ENCODE peak calls at places on chromosomes 6 and 20, in seven cellular contexts. W, O, G, Z, K, R and Y are unnamed samples.

GRCh38 chr6:50602191-50602810 is 111.0 kb upstream of the TFAP2D start:
- DNase-seq in W (peak; percentile 51), O (peak; percentile 33), G (no peak), Z (no peak), K (peak; percentile 12), R (peak; percentile 61), Y (no peak)

GRCh38 chr6:166556871-166557322 is 29.6 kb downstream of the RAMACL start:
- DNase-seq in W (peak; percentile 92), O (peak; percentile 91), G (peak; percentile 90), Z (peak; percentile 94), K (no peak), R (no peak), Y (peak; percentile 93)

GRCh38 chr20:4247261-4247660 is 231.9 kb upstream of the RNF24 start:
- DNase-seq in W (no peak), O (no peak), G (no peak), Z (no peak), K (no peak), R (no peak), Y (no peak)

GRCh38 chr20:32743237-32744112 is at the start of gene COMMD7:
- DNase-seq in W (peak; percentile 51), O (peak; percentile 38), G (peak; percentile 64), Z (peak; percentile 70), K (peak; percentile 41), R (peak; percentile 81), Y (peak; percentile 88)

GRCh38 chr6:26157150-26157837 is 70.1 kb downstream of the HFE start:
- DNase-seq in W (no peak), O (no peak), G (peak; percentile 66), Z (peak; percentile 73), K (peak; percentile 94), R (peak; percentile 86), Y (peak; percentile 72)

GRCh38 chr6:107869871-107870270 is 45.8 kb upstream of the SCML4 start:
- DNase-seq in W (no peak), O (no peak), G (no peak), Z (no peak), K (peak; percentile 51), R (no peak), Y (no peak)

GRCh38 chr6:43267619-43268347 is 24.5 kb downstream of the TTBK1 start:
- DNase-seq in W (no peak), O (no peak), G (no peak), Z (no peak), K (no peak), R (peak; percentile 52), Y (no peak)

GRCh38 chr6:150142657-150143501 is at the start of gene PPP1R14C:
- DNase-seq in W (no peak), O (no peak), G (peak; percentile 46), Z (no peak), K (peak; percentile 41), R (peak; percentile 85), Y (peak; percentile 16)

GRCh38 chr6:152816055-152816454 is 65.5 kb downstream of the VIP start:
- DNase-seq in W (no peak), O (no peak), G (no peak), Z (no peak), K (no peak), R (no peak), Y (no peak)

GRCh38 chr20:62426678-62427077 is 661 bp downstream of the RBBP8NL start:
- DNase-seq in W (no peak), O (no peak), G (no peak), Z (peak; percentile 65), K (peak; percentile 62), R (peak; percentile 73), Y (peak; percentile 74)

GRCh38 chr6:2977799-2978558 is 6.6 kb upstream of the SERPINB6 start:
- DNase-seq in W (no peak), O (no peak), G (no peak), Z (no peak), K (no peak), R (no peak), Y (no peak)

GRCh38 chr6:114100421-114100820 is 129.5 kb upstream of the HDAC2 start:
- DNase-seq in W (peak; percentile 26), O (peak; percentile 19), G (no peak), Z (no peak), K (no peak), R (no peak), Y (no peak)

GRCh38 chr6:12148317-12148801 is 136.2 kb downstream of the HIVEP1 start:
- DNase-seq in W (peak; percentile 20), O (peak; percentile 74), G (no peak), Z (no peak), K (no peak), R (no peak), Y (no peak)

GRCh38 chr6:74467533-74468215 is 738.2 kb downstream of the COL12A1 start:
- DNase-seq in W (peak; percentile 43), O (peak; percentile 2), G (no peak), Z (no peak), K (no peak), R (no peak), Y (no peak)

GRCh38 chr6:34196833-34197195 is 39.9 kb upstream of the HMGA1 start:
- DNase-seq in W (no peak), O (no peak), G (no peak), Z (no peak), K (no peak), R (no peak), Y (no peak)

GRCh38 chr6:34200340-34200971 is 36.2 kb upstream of the HMGA1 start:
- DNase-seq in W (peak; percentile 15), O (no peak), G (no peak), Z (no peak), K (no peak), R (no peak), Y (no peak)

GRCh38 chr6:34194770-34195169 is 41.9 kb upstream of the HMGA1 start:
- DNase-seq in W (no peak), O (no peak), G (no peak), Z (no peak), K (no peak), R (no peak), Y (no peak)

GRCh38 chr6:34196116-34196832 is 40.4 kb upstream of the HMGA1 start:
- DNase-seq in W (peak; percentile 69), O (peak; percentile 60), G (peak; percentile 83), Z (peak; percentile 85), K (peak; percentile 91), R (peak; percentile 73), Y (peak; percentile 93)

DNA sequence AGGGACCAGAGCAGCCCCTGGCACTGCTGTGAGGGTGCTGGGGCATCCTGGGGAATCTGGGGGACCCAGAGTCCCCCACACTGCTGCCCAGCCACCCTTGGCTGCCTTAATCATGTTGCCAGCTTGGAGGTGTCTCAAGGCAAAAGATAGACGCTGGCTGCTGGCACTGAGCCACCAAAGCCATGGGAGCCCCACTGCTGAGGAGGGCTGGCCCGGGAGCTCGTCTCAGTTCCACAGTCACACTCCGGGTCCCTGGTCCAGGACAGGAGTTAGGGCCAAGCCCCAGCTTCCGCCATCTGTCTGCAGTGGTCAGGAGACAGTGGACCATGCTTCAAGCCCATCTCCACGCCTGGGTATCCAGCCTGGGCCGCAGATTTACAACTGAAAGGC is 41.0 kb upstream of the HMGA1 start:
- DNase-seq in W (no peak), O (no peak), G (no peak), Z (no peak), K (no peak), R (no peak), Y (no peak)
- H3K4me3 ChIP-seq in W (no peak overlapping the region), O (no peak overlapping the region), G (no peak overlapping the region), Z (peak overlapping the region; percentile 53), K (peak overlapping the region; percentile 19), R (no peak overlapping the region), Y (no peak overlapping the region)

GRCh38 chr20:15487030-15487429 is 1086.2 kb downstream of the KIF16B start:
- DNase-seq in W (no peak), O (no peak), G (no peak), Z (no peak), K (no peak), R (no peak), Y (no peak)

GRCh38 chr20:15476781-15477180 is 1096.5 kb downstream of the KIF16B start:
- DNase-seq in W (no peak), O (no peak), G (no peak), Z (no peak), K (no peak), R (no peak), Y (no peak)

GRCh38 chr20:15487682-15488081 is 1085.6 kb downstream of the KIF16B start:
- DNase-seq in W (no peak), O (no peak), G (no peak), Z (no peak), K (no peak), R (no peak), Y (no peak)

GRCh38 chr20:15482525-15482924 is 1090.7 kb downstream of the KIF16B start:
- DNase-seq in W (no peak), O (no peak), G (no peak), Z (no peak), K (no peak), R (no peak), Y (no peak)
- TF ChIP-seq CTCF in W (no peak), O (no peak), G (no peak), Z (no peak), K (no peak), R (no peak), Y (no peak)

DNA sequence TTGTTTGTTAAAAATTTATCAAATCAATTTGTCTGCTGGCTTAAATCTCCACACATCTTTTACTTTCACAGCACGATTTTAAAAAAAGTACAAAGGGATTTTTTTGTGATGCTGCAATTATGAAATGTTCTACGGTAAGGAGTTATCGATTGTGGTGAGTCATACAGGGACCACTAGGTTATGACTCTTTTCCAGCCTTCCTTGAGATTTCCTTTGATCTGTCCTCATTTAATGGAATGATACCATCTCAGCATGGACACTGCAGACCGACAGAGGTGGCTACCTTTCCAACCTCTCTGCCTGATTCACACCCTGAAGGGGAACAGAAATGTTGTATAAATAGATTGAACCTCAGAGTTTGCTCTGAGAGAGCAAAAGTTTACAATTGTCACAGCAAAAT is 305.8 kb downstream of the RNF144B start:
- DNase-seq in W (no peak), O (no peak), G (no peak), Z (no peak), K (no peak), R (no peak), Y (no peak)
- H3K4me3 ChIP-seq in W (no peak overlapping the region), O (no peak overlapping the region), G (no peak overlapping the region), Z (no peak overlapping the region), K (no peak overlapping the region), R (no peak overlapping the region), Y (no peak overlapping the region)

GRCh38 chr6:158879180-158879579 is 60.0 kb upstream of the EZR start:
- DNase-seq in W (no peak), O (peak; percentile 37), G (no peak), Z (no peak), K (no peak), R (no peak), Y (no peak)

GRCh38 chr6:158876886-158877285 is 57.7 kb upstream of the EZR start:
- DNase-seq in W (no peak), O (no peak), G (no peak), Z (no peak), K (no peak), R (no peak), Y (no peak)

GRCh38 chr6:158877716-158878115 is 58.5 kb upstream of the EZR start:
- DNase-seq in W (no peak), O (no peak), G (no peak), Z (no peak), K (no peak), R (no peak), Y (no peak)
- TF ChIP-seq CTCF in W (no peak), O (no peak), G (no peak), Z (no peak), K (no peak), R (no peak), Y (no peak)